ENCODE peak calls at places on chromosome 5, in ten cellular contexts. N is astrocyte; U is Peyer's patch; L is hepatocyte; A is lung; G is fibroblast of lung; F is neural progenitor cell; C is CD8-positive, alpha-beta memory T cell; Z is psoas muscle; D is GM23248. W is an unnamed sample. For H3K4me1, the result is how much of the 10 kb centered on the place peaks cover.

GRCh38 chr5:8019719-8020218 is 150.8 kb downstream of the MTRR start:
- DNase-seq in N (no peak), U (no peak), L (no peak), A (no peak), G (no peak), F (no peak), C (no peak), Z (no peak), D (no peak), W (no peak)

GRCh38 chr5:6096101-6096500 is 282.2 kb downstream of the MED10 start:
- DNase-seq in N (no peak), U (no peak), L (no peak), A (no peak), G (no peak), F (no peak), C (no peak), Z (no peak), D (no peak), W (no peak)

GRCh38 chr5:132742626-132743025 is 4.6 kb upstream of the CCNI2 start:
- DNase-seq in N (no peak), U (no peak), L (no peak), A (no peak), G (no peak), F (no peak), C (no peak), Z (no peak), D (no peak), W (no peak)

GRCh38 chr5:87243161-87243877 is 24.4 kb upstream of the RASA1 start:
- DNase-seq in N (peak), U (no peak), L (peak), A (no peak), G (peak), F (no peak), C (no peak), Z (no peak), D (peak), W (no peak)

GRCh38 chr5:174173766-174174165 is 128.3 kb downstream of the NSG2 start:
- DNase-seq in N (no peak), U (no peak), L (no peak), A (no peak), G (no peak), F (no peak), C (no peak), Z (no peak), D (no peak), W (no peak)

GRCh38 chr5:181118369-181118768 is 12.6 kb downstream of the OR2V1 start:
- DNase-seq in N (no peak), U (no peak), L (no peak), A (no peak), G (no peak), F (no peak), C (no peak), Z (no peak), D (no peak), W (no peak)

GRCh38 chr5:142296914-142297417 is 27.9 kb downstream of the SPRY4 start:
- DNase-seq in N (peak), U (no peak), L (no peak), A (no peak), G (peak), F (no peak), C (no peak), Z (no peak), D (peak), W (peak)

GRCh38 chr5:88128813-88129212 is 139.8 kb downstream of the TMEM161B start:
- DNase-seq in N (no peak), U (no peak), L (no peak), A (no peak), G (no peak), F (no peak), C (no peak), Z (no peak), D (no peak), W (no peak)

GRCh38 chr5:181052526-181052927 is 12.5 kb downstream of the BTNL9 start:
- DNase-seq in N (no peak), U (peak), L (no peak), A (no peak), G (peak), F (no peak), C (no peak), Z (no peak), D (peak), W (no peak)

GRCh38 chr5:28117273-28118065 is 1079.1 kb upstream of the CDH9 start:
- DNase-seq in N (no peak), U (no peak), L (no peak), A (no peak), G (no peak), F (no peak), C (no peak), Z (no peak), D (no peak), W (no peak)

GRCh38 chr5:157718529-157718928 is 12.7 kb upstream of the THG1L start:
- DNase-seq in N (peak), U (no peak), L (peak), A (no peak), G (peak), F (peak), C (no peak), Z (no peak), D (peak), W (no peak)

GRCh38 chr5:168438349-168438748 is 47.9 kb upstream of the RARS1 start:
- DNase-seq in N (no peak), U (no peak), L (no peak), A (no peak), G (no peak), F (no peak), C (no peak), Z (no peak), D (no peak), W (no peak)

GRCh38 chr5:54301215-54301614 is 9.2 kb downstream of the ARL15 start:
- DNase-seq in N (no peak), U (no peak), L (no peak), A (no peak), G (no peak), F (no peak), C (no peak), Z (no peak), D (peak), W (no peak)

GRCh38 chr5:54295658-54296276 is 14.6 kb downstream of the ARL15 start:
- DNase-seq in N (no peak), U (no peak), L (no peak), A (no peak), G (no peak), F (no peak), C (no peak), Z (no peak), D (no peak), W (no peak)

GRCh38 chr5:54296386-54296785 is 14.0 kb downstream of the ARL15 start:
- DNase-seq in N (no peak), U (no peak), L (no peak), A (peak), G (no peak), F (no peak), C (no peak), Z (no peak), D (no peak), W (no peak)

GRCh38 chr5:54301852-54302251 is 8.5 kb downstream of the ARL15 start:
- DNase-seq in N (no peak), U (no peak), L (no peak), A (no peak), G (no peak), F (no peak), C (no peak), Z (no peak), D (no peak), W (no peak)

DNA sequence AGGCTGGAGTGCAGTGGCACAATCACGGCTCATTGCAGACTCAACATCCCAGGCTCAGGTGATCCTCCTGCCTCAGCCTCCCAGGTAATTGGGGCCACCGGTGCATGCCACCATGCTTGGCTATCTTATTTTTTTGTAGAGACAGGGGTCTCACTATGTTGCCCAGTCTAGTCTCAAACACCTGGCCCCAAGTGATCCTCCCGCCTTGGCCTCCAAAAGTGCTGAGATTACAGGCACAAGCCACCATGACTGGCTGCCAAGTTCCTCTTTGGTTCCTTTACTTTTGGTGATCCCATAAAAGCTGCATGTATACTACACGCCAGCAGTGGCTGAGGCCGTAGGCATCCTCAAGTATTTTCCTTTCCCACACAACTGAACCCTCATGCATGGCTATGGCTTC is 11.4 kb downstream of the ARL15 start:
- DNase-seq in N (no peak), U (no peak), L (no peak), A (no peak), G (no peak), F (no peak), C (no peak), Z (no peak), D (no peak), W (no peak)
- H3K4me1 ChIP-seq in N (under half), U (under half), L (under half), A (under half), G (under half), F (under half), C (under half), Z (under half), D (under half), W (under half)

DNA sequence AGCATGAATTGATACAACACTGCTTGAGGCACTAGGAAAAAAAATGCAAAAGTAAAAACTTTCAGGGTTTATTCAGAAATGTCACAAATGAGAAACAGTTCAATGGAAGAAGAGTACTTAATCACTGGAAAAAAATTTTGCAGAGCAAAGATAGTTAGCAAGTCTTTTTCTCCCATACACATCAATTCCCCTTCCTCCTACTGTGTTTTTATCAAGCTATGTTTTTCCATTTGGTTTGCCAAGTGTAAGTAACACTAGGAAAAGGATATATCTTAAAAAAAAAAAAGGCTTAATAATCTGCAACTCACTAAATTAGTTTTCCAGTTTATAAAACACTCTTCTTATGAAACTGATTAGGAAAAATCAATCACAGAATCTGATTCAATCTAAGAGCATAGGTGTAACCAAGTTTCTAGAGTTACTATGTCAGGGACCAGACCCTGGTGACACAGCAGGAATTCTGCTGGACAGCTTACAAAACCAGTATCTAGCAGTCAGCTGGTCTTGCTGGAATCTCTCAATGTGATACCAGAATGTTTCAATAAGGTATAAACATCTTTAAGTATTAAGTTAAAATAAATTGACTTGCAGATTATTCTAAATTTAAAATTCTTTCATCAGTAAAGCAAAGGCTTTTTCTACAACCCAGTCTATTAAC is 34.7 kb downstream of the RNF145 start:
- DNase-seq in N (peak), U (no peak), L (no peak), A (no peak), G (peak), F (no peak), C (no peak), Z (no peak), D (peak), W (no peak)
- H3K27ac ChIP-seq in N (no peak), U (no peak), L (peak), A (peak), G (no peak), F (no peak), C (no peak), Z (no peak), D (peak), W (no peak)

GRCh38 chr5:139378101-139378825 is 4.8 kb downstream of the SLC23A1 start:
- DNase-seq in N (no peak), U (no peak), L (no peak), A (no peak), G (no peak), F (no peak), C (peak), Z (no peak), D (no peak), W (no peak)
- H3K4me3 ChIP-seq in N (no peak), U (no peak), L (no peak), A (no peak), G (no peak), F (no peak), C (no peak), Z (no peak), D (no peak), W (no peak)

GRCh38 chr5:154190652-154191304 is at the start of gene GALNT10:
- DNase-seq in N (no peak), U (peak), L (peak), A (peak), G (peak), F (peak), C (peak), Z (peak), D (peak), W (no peak)

GRCh38 chr5:154193176-154193575 is 2.6 kb downstream of the GALNT10 start:
- DNase-seq in N (no peak), U (no peak), L (no peak), A (no peak), G (no peak), F (no peak), C (no peak), Z (no peak), D (peak), W (no peak)

GRCh38 chr5:154191467-154192261 is 1.1 kb downstream of the GALNT10 start:
- DNase-seq in N (peak), U (no peak), L (peak), A (no peak), G (peak), F (no peak), C (no peak), Z (no peak), D (peak), W (no peak)

GRCh38 chr5:154194348-154195329 is 4.1 kb downstream of the GALNT10 start:
- DNase-seq in N (peak), U (no peak), L (no peak), A (no peak), G (peak), F (peak), C (no peak), Z (no peak), D (peak), W (no peak)

GRCh38 chr5:154193636-154194035 is 3.1 kb downstream of the GALNT10 start:
- DNase-seq in N (no peak), U (no peak), L (no peak), A (no peak), G (no peak), F (no peak), C (no peak), Z (no peak), D (peak), W (no peak)
- H3K4me1 ChIP-seq in N (half or more), U (under half), L (under half), A (under half), G (under half), F (under half), C (half or more), Z (under half), D (half or more), W (under half)

GRCh38 chr5:131406997-131407638 is 143.3 kb downstream of the CDC42SE2 start:
- DNase-seq in N (no peak), U (no peak), L (no peak), A (no peak), G (no peak), F (no peak), C (no peak), Z (no peak), D (no peak), W (no peak)

GRCh38 chr5:131400585-131400984 is 136.7 kb downstream of the CDC42SE2 start:
- DNase-seq in N (no peak), U (no peak), L (no peak), A (no peak), G (no peak), F (no peak), C (no peak), Z (no peak), D (no peak), W (no peak)

GRCh38 chr5:131405674-131406073 is 141.8 kb downstream of the CDC42SE2 start:
- DNase-seq in N (no peak), U (no peak), L (no peak), A (no peak), G (no peak), F (no peak), C (no peak), Z (no peak), D (no peak), W (no peak)

DNA sequence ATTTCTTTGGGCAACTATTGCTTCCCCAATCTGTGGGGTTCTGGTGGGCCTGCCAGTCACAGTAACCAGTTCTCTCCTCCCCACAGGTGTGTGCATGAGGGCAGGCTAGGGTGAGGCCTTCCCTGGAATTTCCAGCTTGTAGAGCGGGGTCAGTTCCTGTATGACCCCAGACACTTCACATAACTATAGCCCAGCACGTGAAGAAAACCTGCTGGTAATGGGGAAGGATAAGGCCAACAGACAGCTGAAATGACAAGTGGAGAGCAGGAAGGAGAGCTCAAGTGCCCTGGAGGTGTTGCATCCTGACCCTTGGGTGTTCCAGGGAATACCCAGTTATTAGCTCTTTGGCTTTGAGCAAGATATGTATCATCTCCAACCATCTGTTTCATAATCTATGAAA is 142.2 kb downstream of the CDC42SE2 start:
- DNase-seq in N (no peak), U (no peak), L (no peak), A (no peak), G (no peak), F (no peak), C (no peak), Z (no peak), D (no peak), W (no peak)
- H3K27ac ChIP-seq in N (no peak), U (no peak), L (no peak), A (no peak), G (no peak), F (no peak), C (no peak), Z (no peak), D (no peak), W (no peak)